ENCODE peak calls at places on chromosomes 11 and 22, in eight cellular contexts. C is heart right ventricle, Z is fibroblast of villous mesenchyme, J is foreskin fibroblast, A is tibial nerve, K is mucosa of descending colon, P is A549, G is thoracic aorta. V is an unnamed sample.
A peak's percentile ranks its signal among the peaks of the same experiment; 100 is the strongest.

GRCh38 chr11:33779849-33780528 is 5.7 kb upstream of the FBXO3 start:
- DNase-seq in C (no peak), K (no peak), G (no peak), J (peak; percentile 75), Z (peak; percentile 34), P (no peak), A (no peak), V (no peak)

GRCh38 chr11:20364412-20364792 is 888 bp downstream of the HTATIP2 start:
- DNase-seq in K (no peak), P (peak; percentile 41), J (no peak), A (no peak), G (no peak), Z (no peak), C (no peak), V (no peak)

GRCh38 chr22:43163241-43163795 is 12.0 kb downstream of the TSPO start:
- DNase-seq in A (no peak), P (no peak), K (no peak), C (no peak), Z (no peak), G (no peak), J (no peak), V (no peak)

GRCh38 chr11:44638032-44638431 is 72.6 kb downstream of the CD82 start:
- DNase-seq in G (no peak), A (no peak), C (no peak), P (no peak), Z (no peak), J (no peak), K (peak; percentile 57), V (no peak)

GRCh38 chr11:124846058-124846719 is 19.0 kb upstream of the ROBO3 start:
- DNase-seq in J (no peak), G (no peak), P (no peak), A (no peak), K (no peak), C (no peak), Z (no peak), V (no peak)

GRCh38 chr22:31093956-31094622 is 13.0 kb downstream of the SMTN start:
- DNase-seq in Z (no peak), P (no peak), G (no peak), K (no peak), A (no peak), C (peak; percentile 72), J (no peak), V (no peak)

GRCh38 chr11:117457835-117458234 is 130.2 kb downstream of the CEP164 start:
- DNase-seq in A (no peak), G (no peak), P (no peak), J (no peak), K (no peak), C (no peak), Z (no peak), V (no peak)

GRCh38 chr11:2717561-2717960 is 17.8 kb upstream of the KCNQ1OT1 start:
- DNase-seq in C (peak; percentile 5), K (no peak), A (no peak), J (no peak), P (no peak), Z (no peak), G (no peak), V (no peak)

GRCh38 chr11:125345706-125346561 is 150.1 kb downstream of the FEZ1 start:
- DNase-seq in P (peak; percentile 60), A (peak; percentile 91), J (peak; percentile 45), C (peak; percentile 81), Z (peak; percentile 73), G (peak; percentile 50), K (peak; percentile 69), V (peak; percentile 95)

GRCh38 chr11:24496728-24497396 is at the start of gene LUZP2:
- DNase-seq in G (no peak), C (peak; percentile 6), A (no peak), K (peak; percentile 26), J (peak; percentile 0), P (no peak), Z (no peak), V (peak; percentile 84)

GRCh38 chr11:120578591-120579154 is 67.1 kb downstream of the GRIK4 start:
- DNase-seq in J (no peak), G (no peak), K (no peak), P (no peak), C (no peak), A (no peak), Z (no peak), V (no peak)

GRCh38 chr22:48622891-48623545 is 1204.7 kb downstream of the BRD1 start:
- DNase-seq in G (no peak), C (no peak), Z (no peak), A (no peak), J (no peak), P (no peak), K (no peak), V (no peak)

GRCh38 chr11:12222099-12222751 is 111.8 kb downstream of the MICAL2 start:
- DNase-seq in J (no peak), C (peak; percentile 64), A (no peak), K (peak; percentile 72), P (no peak), Z (peak; percentile 35), G (no peak), V (no peak)

GRCh38 chr11:19827399-19828135 is 114.9 kb downstream of the NAV2 start:
- DNase-seq in G (no peak), K (no peak), A (no peak), P (no peak), J (no peak), C (no peak), Z (peak; percentile 15), V (no peak)

GRCh38 chr22:20429254-20430100 is 8.1 kb downstream of the SCARF2 start:
- DNase-seq in K (peak; percentile 88), J (no peak), G (no peak), A (no peak), Z (no peak), P (no peak), C (peak; percentile 66), V (no peak)

GRCh38 chr11:116186592-116186991 is 586.2 kb downstream of the BUD13 start:
- DNase-seq in Z (no peak), J (no peak), A (no peak), C (no peak), G (no peak), K (no peak), P (no peak), V (no peak)

DNA sequence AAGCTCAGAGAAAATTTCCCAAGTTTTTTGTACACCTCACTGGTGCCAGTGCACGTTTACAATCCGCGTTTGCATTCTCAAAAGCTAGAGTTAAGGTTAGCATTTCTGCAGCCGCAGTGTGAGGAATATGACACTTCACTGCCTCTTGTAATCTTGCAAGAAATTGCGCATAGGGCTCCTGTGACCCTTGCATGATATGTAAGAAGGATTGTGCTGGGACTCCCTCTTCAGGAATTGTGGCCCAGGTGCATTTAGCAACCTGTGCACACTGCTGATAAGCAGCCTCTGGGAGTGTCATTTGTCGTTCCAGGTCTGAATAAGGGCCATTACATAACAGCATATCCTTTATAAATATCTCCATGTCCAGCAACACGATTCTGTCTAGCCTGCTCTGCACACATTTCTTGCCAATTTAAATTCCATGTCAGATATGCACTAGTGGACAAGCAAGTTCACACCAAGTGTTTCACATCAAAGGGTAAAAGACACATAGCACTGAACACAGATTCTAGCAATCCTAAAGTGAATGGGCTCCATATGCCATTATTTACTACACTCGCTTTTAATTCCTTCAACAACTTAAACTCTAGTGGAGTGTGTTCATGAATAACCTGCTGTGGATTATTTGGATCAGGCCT is 69.2 kb upstream of the INCENP start:
- DNase-seq in P (peak; percentile 53), J (no peak), A (no peak), C (no peak), G (no peak), K (peak; percentile 57), Z (peak; percentile 45), V (no peak)
- TF ChIP-seq CTCF in P (peak; percentile 91), J (peak; percentile 16), A (no peak), C (peak; percentile 20), G (peak; percentile 37), K (peak; percentile 52), Z (peak; percentile 25), V (peak; percentile 39)

GRCh38 chr11:68027667-68028066 is 2.8 kb upstream of the NDUFS8 start:
- DNase-seq in C (no peak), Z (no peak), G (no peak), P (no peak), J (no peak), K (no peak), A (no peak), V (no peak)

GRCh38 chr11:68024508-68024907 is 6.0 kb upstream of the NDUFS8 start:
- DNase-seq in J (no peak), Z (no peak), C (no peak), G (no peak), P (no peak), K (no peak), A (no peak), V (no peak)

GRCh38 chr11:68022531-68022930 is 8.0 kb upstream of the NDUFS8 start:
- DNase-seq in K (no peak), Z (no peak), J (no peak), C (no peak), A (no peak), P (no peak), G (no peak), V (no peak)

GRCh38 chr11:68026391-68027105 is 3.9 kb upstream of the NDUFS8 start:
- DNase-seq in P (no peak), K (no peak), A (no peak), C (no peak), G (no peak), J (no peak), Z (no peak), V (no peak)

GRCh38 chr11:68025047-68025446 is 5.4 kb upstream of the NDUFS8 start:
- DNase-seq in P (no peak), G (no peak), C (no peak), K (no peak), J (no peak), A (no peak), Z (no peak), V (no peak)
- TF ChIP-seq CTCF in P (no peak), G (no peak), C (no peak), K (no peak), J (no peak), A (no peak), Z (no peak), V (no peak)

DNA sequence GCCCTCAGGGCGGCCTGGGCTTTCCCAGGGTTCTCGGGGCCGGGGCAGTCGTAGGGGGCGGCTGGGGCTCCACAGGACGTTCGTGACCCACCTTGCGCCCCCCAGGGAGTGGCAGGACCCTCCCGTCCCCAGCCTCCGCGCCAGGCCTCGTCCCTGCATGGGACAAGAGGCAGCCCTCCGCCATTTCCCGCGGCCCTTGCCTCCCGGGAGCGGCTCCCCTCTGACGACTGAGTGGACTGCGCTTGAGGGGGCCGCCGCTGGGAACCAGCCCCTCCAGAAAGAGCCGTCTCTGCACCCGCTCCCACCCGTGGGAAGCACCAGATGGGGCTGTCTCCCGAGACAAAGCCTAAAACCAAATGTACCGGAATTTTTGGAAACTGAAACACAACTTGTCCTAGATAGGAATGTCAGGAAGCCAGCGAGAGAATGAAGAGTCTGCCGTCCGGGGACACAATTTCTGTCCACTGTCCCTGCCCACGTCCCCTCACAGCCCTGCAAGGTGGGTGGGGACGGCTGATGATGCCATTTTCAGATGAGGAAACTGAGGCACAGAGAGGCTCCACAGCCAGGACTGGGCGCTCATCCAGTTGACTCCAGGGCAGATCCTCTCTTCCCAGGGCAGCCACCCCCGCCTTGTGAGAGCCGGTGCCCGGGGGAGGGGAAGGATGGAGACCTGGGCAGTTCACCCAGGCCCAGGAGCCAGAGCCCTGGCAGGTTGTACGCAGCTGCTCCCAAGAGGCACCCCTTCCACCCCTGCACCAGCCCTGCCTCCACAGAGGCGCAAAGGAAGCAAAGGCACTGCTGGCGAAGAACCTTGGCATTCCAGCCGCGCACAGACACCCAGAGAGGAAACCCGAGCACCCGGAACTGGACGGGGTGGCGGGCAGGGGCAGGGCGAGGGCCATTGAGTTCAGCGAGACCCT is 18.1 kb upstream of the PICK1 start:
- DNase-seq in Z (no peak), K (no peak), J (no peak), C (peak; percentile 41), G (no peak), P (no peak), A (no peak), V (no peak)
- TF ChIP-seq CTCF in Z (no peak), K (no peak), J (no peak), C (no peak), G (no peak), P (no peak), A (no peak), V (no peak)

GRCh38 chr11:70778828-70779365 is 380.6 kb downstream of the CTTN start:
- DNase-seq in K (no peak), C (no peak), P (no peak), Z (no peak), J (no peak), G (no peak), A (no peak), V (no peak)
- TF ChIP-seq CTCF in K (no peak), C (no peak), P (no peak), Z (no peak), J (no peak), G (no peak), A (no peak), V (no peak)